ENCODE peak calls at places on chromosomes 1 and 21, in five cellular contexts. X, H, F, Q and M are unnamed samples.

GRCh38 chr1:34002810-34003209 is 138.9 kb downstream of the HMGB4 start:
- DNase-seq in X (no peak), Q (no peak), F (no peak), H (no peak), M (no peak)

GRCh38 chr1:18640228-18641004 is 9.8 kb downstream of the PAX7 start:
- DNase-seq in F (no peak), X (no peak), Q (no peak), H (no peak), M (no peak)

GRCh38 chr1:227736814-227737432 is 1.7 kb downstream of the SNAP47 start:
- DNase-seq in H (no peak), F (no peak), X (peak), Q (no peak), M (no peak)

GRCh38 chr1:116987256-116987555 is 14.4 kb upstream of the CD101 start:
- DNase-seq in Q (no peak), F (no peak), X (no peak), H (no peak), M (no peak)

GRCh38 chr1:110606784-110607662 is 865 bp upstream of the KCNA2 start:
- DNase-seq in X (no peak), Q (peak), H (no peak), F (peak), M (no peak)

GRCh38 chr1:248894837-248895236 is 11.2 kb upstream of the PGBD2 start:
- DNase-seq in X (no peak), Q (no peak), H (no peak), F (no peak), M (no peak)

GRCh38 chr1:12711421-12712005 is 4.4 kb upstream of the AADACL3 start:
- DNase-seq in X (no peak), Q (no peak), F (peak), H (no peak), M (no peak)

GRCh38 chr1:38858833-38859560 is 575 bp downstream of the RRAGC start:
- DNase-seq in X (peak), H (no peak), Q (peak), F (peak), M (peak)

GRCh38 chr1:161099090-161099802 is 1.1 kb downstream of the KLHDC9 start:
- DNase-seq in X (no peak), F (no peak), H (no peak), Q (no peak), M (no peak)

GRCh38 chr1:111563619-111564018 is 56.0 kb upstream of the RAP1A start:
- DNase-seq in H (peak), Q (no peak), X (peak), F (peak), M (peak)

GRCh38 chr1:47432071-47433036 is 5.5 kb upstream of the FOXD2 start:
- DNase-seq in H (peak), F (peak), X (peak), Q (peak), M (peak)

GRCh38 chr1:89538361-89538760 is 13.7 kb downstream of the LRRC8B start:
- DNase-seq in Q (no peak), H (no peak), X (no peak), F (peak), M (no peak)

GRCh38 chr1:25711555-25712298 is 88.3 kb upstream of the SELENON start:
- DNase-seq in X (peak), F (peak), H (no peak), Q (peak), M (peak)

GRCh38 chr1:4433075-4433474 is 221.3 kb upstream of the AJAP1 start:
- DNase-seq in X (no peak), Q (no peak), H (no peak), F (no peak), M (no peak)

GRCh38 chr21:41043008-41043407 is 125.0 kb upstream of the BACE2 start:
- DNase-seq in Q (no peak), X (peak), H (no peak), F (no peak), M (peak)

GRCh38 chr1:58649555-58649954 is 50.3 kb downstream of the MYSM1 start:
- DNase-seq in X (peak), F (no peak), H (no peak), Q (no peak), M (no peak)

GRCh38 chr1:24673336-24673735 is 30.2 kb downstream of the SRRM1 start:
- DNase-seq in F (peak), H (no peak), X (no peak), Q (no peak), M (peak)

GRCh38 chr1:234214129-234214910 is 158.9 kb upstream of the COA6 start:
- DNase-seq in X (peak), H (no peak), F (peak), Q (peak), M (peak)

GRCh38 chr1:52634111-52634510 is 1.1 kb downstream of the SHISAL2A start:
- DNase-seq in X (no peak), H (no peak), Q (no peak), F (no peak), M (no peak)

GRCh38 chr21:34074283-34075098 is 1.1 kb downstream of the MRPS6 start:
- DNase-seq in Q (no peak), X (peak), F (peak), H (no peak), M (peak)

GRCh38 chr1:77725706-77726105 is 33.9 kb downstream of the USP33 start:
- DNase-seq in X (no peak), F (no peak), Q (no peak), H (no peak), M (no peak)

GRCh38 chr1:243939167-243939848 is 89.3 kb upstream of the AKT3 start:
- DNase-seq in X (peak), F (peak), Q (no peak), H (no peak), M (peak)

GRCh38 chr1:175319112-175319911 is 126.7 kb upstream of the KIAA0040 start:
- DNase-seq in X (peak), Q (peak), H (peak), F (peak), M (peak)

GRCh38 chr1:32106663-32107273 is 1.1 kb upstream of the KPNA6 start:
- DNase-seq in Q (no peak), H (no peak), X (no peak), F (peak), M (no peak)

GRCh38 chr1:204319462-204319861 is 40.3 kb downstream of the PLEKHA6 start:
- DNase-seq in Q (no peak), H (peak), X (peak), F (peak), M (peak)

GRCh38 chr1:106526650-106527049 is 529.8 kb upstream of the PRMT6 start:
- DNase-seq in F (peak), X (peak), H (peak), Q (no peak), M (peak)

GRCh38 chr1:160844447-160845232 is 18.0 kb downstream of the CD244 start:
- DNase-seq in H (no peak), X (no peak), Q (no peak), F (no peak), M (peak)

GRCh38 chr21:27513016-27513415 is 546.1 kb upstream of the ADAMTS5 start:
- DNase-seq in Q (no peak), F (no peak), H (no peak), X (no peak), M (no peak)

GRCh38 chr1:59077739-59078503 is 219.0 kb upstream of the FGGY start:
- DNase-seq in F (no peak), Q (no peak), H (no peak), X (no peak), M (no peak)

GRCh38 chr1:68516066-68516465 is 19.2 kb upstream of the DEPDC1 start:
- DNase-seq in Q (no peak), F (peak), X (peak), H (peak), M (no peak)

GRCh38 chr21:28261291-28261690 is 731.4 kb downstream of the LTN1 start:
- DNase-seq in X (peak), F (peak), Q (no peak), H (no peak), M (no peak)